ENCODE peak calls at places on chromosome 6, in ten cellular contexts. U is mesothelial cell of epicardium; Z is stimulated activated CD8-positive, alpha-beta memory T cell treated with anti-CD3 and anti-CD28 coated beads, Interleukin-2, amount 100 ng/mL, for 1 hour; J is C1 segment of cervical spinal cord; M is CD8-positive, alpha-beta T cell; Q is GDM1; K is NCI-H2029; V is GM13977; Y is globus pallidus; O is cardiac muscle cell. W is an unnamed sample.

GRCh38 chr6:33144373-33144772 is 47.9 kb downstream of the COL11A2 start:
- DNase-seq in U (no peak), J (no peak), K (no peak), V (no peak), O (no peak), Q (peak; percentile 81), Y (peak; percentile 46), Z (no peak), M (no peak), W (no peak)

GRCh38 chr6:17874753-17875152 is 112.7 kb downstream of the KIF13A start:
- DNase-seq in Q (no peak), J (no peak), Z (no peak), U (no peak), K (no peak), M (no peak), V (no peak), O (no peak), Y (no peak), W (no peak)

GRCh38 chr6:135658916-135659315 is 161.4 kb upstream of the AHI1 start:
- DNase-seq in M (no peak), Q (no peak), K (no peak), U (no peak), Y (no peak), O (no peak), J (no peak), Z (no peak), V (no peak), W (no peak)

GRCh38 chr6:63759605-63760004 is 124.0 kb downstream of the PHF3 start:
- DNase-seq in V (no peak), Q (no peak), U (no peak), M (no peak), Z (no peak), O (peak; percentile 7), J (no peak), Y (no peak), K (no peak), W (no peak)

GRCh38 chr6:136415351-136416005 is 125.8 kb upstream of the BCLAF1 start:
- DNase-seq in M (no peak), U (no peak), K (no peak), V (no peak), Z (no peak), O (peak; percentile 47), Y (no peak), J (no peak), Q (peak; percentile 4), W (no peak)

GRCh38 chr6:130367767-130368166 is 1.9 kb downstream of the TMEM200A start:
- DNase-seq in V (peak; percentile 32), J (no peak), O (no peak), Y (no peak), K (no peak), Q (no peak), U (no peak), Z (no peak), M (no peak), W (no peak)

GRCh38 chr6:125312478-125312877 is 10.7 kb upstream of the HDDC2 start:
- DNase-seq in Z (no peak), K (no peak), V (no peak), Q (no peak), J (no peak), Y (no peak), U (no peak), O (no peak), M (no peak), W (no peak)

GRCh38 chr6:344816-345340 is 46.7 kb upstream of the IRF4 start:
- DNase-seq in K (no peak), Z (no peak), V (no peak), U (no peak), O (no peak), Q (no peak), Y (no peak), J (no peak), M (no peak), W (no peak)

GRCh38 chr6:73156793-73157767 is 68.2 kb downstream of the KHDC1L start:
- DNase-seq in J (no peak), O (no peak), K (no peak), Q (no peak), Z (no peak), M (no peak), Y (no peak), V (no peak), U (no peak), W (no peak)

W was measured in NCI-H2171.